ENCODE peak calls at places on chromosomes 4 and X, in four cellular contexts. P, F, M and U are unnamed samples.

GRCh38 chr4:189232274-189232673 is 708.4 kb upstream of the FRG1 start:
- DNase-seq in P (no peak), F (no peak), M (no peak), U (no peak)

GRCh38 chr4:111957131-111957530 is 188.1 kb upstream of the FAM241A start:
- DNase-seq in P (no peak), F (no peak), M (no peak), U (no peak)

GRCh38 chrX:22134681-22135080 is 102.6 kb downstream of the PHEX start:
- DNase-seq in P (peak; percentile 90), F (no peak), M (no peak), U (no peak)

GRCh38 chr4:76681996-76682395 is 215.9 kb downstream of the SOWAHB start:
- DNase-seq in P (no peak), F (no peak), M (no peak), U (no peak)

GRCh38 chrX:155534800-155535199 is 76.4 kb upstream of the F8A3 start:
- DNase-seq in P (no peak), F (no peak), M (no peak), U (no peak)

GRCh38 chr4:146299605-146300004 is 85.3 kb downstream of the REELD1 start:
- DNase-seq in P (no peak), F (no peak), M (no peak), U (no peak)

GRCh38 chr4:33850503-33850902 is 2393.8 kb downstream of the ARAP2 start:
- DNase-seq in P (no peak), F (no peak), M (no peak), U (no peak)

GRCh38 chr4:69727924-69728323 is 32.5 kb downstream of the SULT1B1 start:
- DNase-seq in P (peak; percentile 72), F (no peak), M (no peak), U (no peak)

GRCh38 chr4:118948545-118949144 is 60.0 kb downstream of the SYNPO2 start:
- DNase-seq in P (no peak), F (no peak), M (no peak), U (no peak)

GRCh38 chr4:54527532-54527931 is 130.2 kb upstream of the KIT start:
- DNase-seq in P (no peak), F (no peak), M (no peak), U (no peak)

GRCh38 chr4:173167793-173168395 is 717 bp upstream of the GALNT7 start:
- DNase-seq in P (peak; percentile 36), F (no peak), M (no peak), U (no peak)

GRCh38 chr4:87041142-87041541 is 106.3 kb downstream of the AFF1 start:
- DNase-seq in P (no peak), F (peak; percentile 67), M (peak; percentile 63), U (no peak)

GRCh38 chrX:140918398-140919043 is 83.9 kb upstream of the SPANXB1 start:
- DNase-seq in P (peak; percentile 70), F (no peak), M (no peak), U (peak; percentile 33)

GRCh38 chr4:154686838-154687237 is 57.0 kb upstream of the LRAT start:
- DNase-seq in P (peak; percentile 25), F (no peak), M (no peak), U (no peak)

GRCh38 chr4:2742823-2743517 is 13.2 kb downstream of the TNIP2 start:
- DNase-seq in P (no peak), F (no peak), M (no peak), U (no peak)

GRCh38 chr4:3040447-3041191 is 33.7 kb downstream of the HTT-AS start:
- DNase-seq in P (no peak), F (no peak), M (no peak), U (no peak)

GRCh38 chrX:2708016-2708415 is 16.9 kb downstream of the CD99 start:
- DNase-seq in P (no peak), F (no peak), M (no peak), U (no peak)

GRCh38 chr4:145180298-145181090 is at the start of gene OTUD4:
- DNase-seq in P (peak; percentile 96), F (peak; percentile 87), M (peak; percentile 95), U (peak; percentile 94)

GRCh38 chr4:149605601-149606378 is 209.9 kb downstream of the IQCM start:
- DNase-seq in P (peak; percentile 23), F (no peak), M (no peak), U (no peak)

GRCh38 chr4:37530451-37530850 is 155.7 kb downstream of the RELL1 start:
- DNase-seq in P (no peak), F (no peak), M (no peak), U (no peak)

GRCh38 chr4:72374156-72374555 is 194.9 kb downstream of the ADAMTS3 start:
- DNase-seq in P (no peak), F (no peak), M (no peak), U (no peak)

GRCh38 chrX:77749695-77750094 is 36.3 kb downstream of the ATRX start:
- DNase-seq in P (no peak), F (no peak), M (no peak), U (no peak)

DNA sequence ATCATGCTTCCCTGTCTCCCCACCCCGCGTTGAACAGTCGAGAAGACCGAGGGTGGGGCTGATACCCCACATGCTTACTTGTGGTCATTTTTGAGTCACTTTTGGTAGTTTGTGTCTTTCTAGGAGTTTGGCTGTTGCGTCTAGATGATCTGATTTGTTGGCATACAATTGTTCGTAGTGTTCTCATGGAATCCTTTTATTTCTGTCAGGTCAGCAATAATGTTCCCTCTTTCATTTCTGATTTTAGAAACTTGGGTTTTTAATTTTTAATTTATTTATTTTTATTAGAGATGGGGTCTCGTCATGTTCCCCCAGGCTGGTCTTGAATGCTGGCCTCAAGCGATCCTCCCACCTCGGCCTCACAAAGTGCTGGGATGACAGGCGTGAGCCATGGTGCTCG is 30.9 kb downstream of the SH3TC1 start:
- DNase-seq in P (no peak), F (no peak), M (no peak), U (no peak)
- H3K27ac ChIP-seq in P (no peak overlapping the region), F (no peak overlapping the region), M (no peak overlapping the region), U (no peak overlapping the region)

GRCh38 chr4:20046179-20046578 is 205.5 kb upstream of the SLIT2 start:
- DNase-seq in P (no peak), F (no peak), M (no peak), U (no peak)
- H3K9me3 ChIP-seq in P (no peaks in the 10 kb centered on the region), F (no peaks in the 10 kb centered on the region), M (no peaks in the 10 kb centered on the region), U (no peaks in the 10 kb centered on the region)

GRCh38 chr4:56823933-56824600 is 2.6 kb upstream of the SPINK2 start:
- DNase-seq in P (no peak), F (no peak), M (no peak), U (no peak)

GRCh38 chr4:56817840-56818491 is 3.5 kb downstream of the SPINK2 start:
- DNase-seq in P (no peak), F (no peak), M (no peak), U (peak; percentile 4)

GRCh38 chr4:56818797-56819196 is 2.7 kb downstream of the SPINK2 start:
- DNase-seq in P (no peak), F (no peak), M (no peak), U (no peak)

GRCh38 chr4:56821394-56822263 is at the start of gene SPINK2:
- DNase-seq in P (no peak), F (no peak), M (no peak), U (peak; percentile 64)
- H3K27me3 ChIP-seq in P (peaks cover 21% of the 10 kb centered on the region), F (peaks cover 4% of the 10 kb centered on the region), M (peaks cover 9% of the 10 kb centered on the region), U (no peaks in the 10 kb centered on the region)

DNA sequence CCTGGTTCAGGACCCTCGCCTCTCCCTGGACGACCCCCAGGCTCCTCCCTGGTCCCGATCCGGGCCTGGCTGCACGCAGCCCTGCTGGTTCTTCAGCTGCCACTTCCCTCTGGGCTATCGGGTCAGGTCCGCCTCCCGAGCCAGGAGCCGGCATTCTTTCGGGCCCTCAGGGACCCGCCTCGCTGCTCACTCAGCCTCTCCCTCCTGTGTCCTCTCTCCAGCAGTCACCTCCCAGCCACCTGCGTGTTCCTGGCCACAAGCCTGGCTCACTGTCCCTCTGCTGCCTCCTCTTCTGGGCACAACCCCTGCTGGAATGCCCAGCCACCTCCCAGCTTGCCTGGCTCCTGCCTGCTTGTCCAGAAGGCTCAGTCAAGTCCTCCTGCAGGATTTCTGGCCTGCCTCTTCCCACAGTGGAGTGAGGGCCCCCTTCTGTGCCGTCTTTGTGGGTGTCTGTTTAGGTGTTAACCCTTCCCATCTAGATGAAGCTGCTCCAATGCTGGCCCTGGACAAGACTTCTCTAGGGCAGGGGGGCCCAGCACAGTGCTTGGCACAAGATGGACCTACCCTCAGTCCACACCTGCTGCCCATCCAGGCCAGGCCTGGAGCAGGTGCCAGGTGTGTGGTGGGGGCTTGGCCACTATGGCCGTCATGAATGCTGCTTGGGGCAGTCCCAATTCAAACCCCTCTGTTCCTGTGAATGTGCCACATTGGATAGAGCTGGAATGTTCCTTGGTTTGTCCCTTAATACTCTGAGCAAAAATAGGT is 2.2 kb downstream of the WFS1 start:
- DNase-seq in P (no peak), F (no peak), M (no peak), U (no peak)
- H3K27ac ChIP-seq in P (peak overlapping the region; percentile 66), F (peak overlapping the region; percentile 81), M (peak overlapping the region; percentile 94), U (no peak overlapping the region)

GRCh38 chr4:7556558-7556957 is 121.8 kb upstream of the PSAPL1 start:
- DNase-seq in P (no peak), F (no peak), M (no peak), U (no peak)

GRCh38 chr4:7559316-7559715 is 124.6 kb upstream of the PSAPL1 start:
- DNase-seq in P (no peak), F (no peak), M (no peak), U (no peak)

GRCh38 chr4:7559741-7560376 is 125.1 kb upstream of the PSAPL1 start:
- DNase-seq in P (no peak), F (no peak), M (no peak), U (no peak)

GRCh38 chr4:7558436-7558835 is 123.7 kb upstream of the PSAPL1 start:
- DNase-seq in P (no peak), F (no peak), M (no peak), U (no peak)

DNA sequence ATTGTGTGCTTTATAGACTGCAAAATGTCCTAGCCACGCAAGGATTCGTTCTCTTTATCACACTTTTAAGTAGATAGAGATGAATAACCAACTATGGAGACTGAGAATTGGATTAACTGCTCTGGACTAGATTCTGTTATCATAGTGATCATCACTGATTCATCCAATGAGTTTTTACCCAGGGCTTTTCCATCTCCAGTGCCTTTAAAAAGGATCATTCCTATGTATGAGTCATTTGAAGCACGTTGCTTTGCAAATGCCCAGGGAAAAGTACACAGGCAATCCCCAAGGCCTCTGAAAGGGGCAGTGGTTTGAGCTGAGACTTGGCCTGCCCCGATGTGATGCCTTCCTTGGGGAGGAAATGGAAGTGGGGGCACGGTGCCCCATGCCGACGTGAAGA is 122.7 kb upstream of the PSAPL1 start:
- DNase-seq in P (peak; percentile 35), F (no peak), M (no peak), U (no peak)
- H3K9me3 ChIP-seq in P (peaks cover 2% of the 10 kb centered on the region), F (no peaks in the 10 kb centered on the region), M (no peaks in the 10 kb centered on the region), U (peaks cover 15% of the 10 kb centered on the region)

DNA sequence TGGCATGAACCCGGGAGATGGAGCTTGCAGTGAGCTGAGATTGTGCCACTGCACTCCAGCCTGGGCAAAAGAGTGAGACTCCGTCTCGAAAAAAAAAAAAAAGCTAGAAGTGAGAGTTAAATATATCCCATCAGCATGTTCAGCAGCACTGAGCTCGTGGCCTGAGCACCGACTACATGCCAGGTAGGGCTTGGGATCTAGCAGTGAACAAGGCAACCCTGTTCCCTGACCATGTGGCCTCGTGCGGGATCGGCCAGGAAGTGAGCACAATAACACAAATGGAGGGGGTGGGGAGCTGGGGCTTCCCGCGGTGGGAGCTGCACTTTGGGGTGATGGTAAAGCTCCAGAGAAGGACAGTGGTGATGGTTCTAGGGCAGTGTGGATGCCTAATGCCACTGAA is 193.7 kb upstream of the PSAPL1 start:
- DNase-seq in P (no peak), F (no peak), M (no peak), U (no peak)
- H3K27me3 ChIP-seq in P (no peaks in the 10 kb centered on the region), F (no peaks in the 10 kb centered on the region), M (no peaks in the 10 kb centered on the region), U (peaks cover 5% of the 10 kb centered on the region)